ENCODE peak calls at places on chromosome 7, in eight cellular contexts. R is breast epithelium, E is adrenal gland, O is Peyer's patch, B is stomach, Z is H9, S is transverse colon, Y is heart right ventricle. W is an unnamed sample.

GRCh38 chr7:81616951-81617350 is 152.9 kb downstream of the HGF start:
- DNase-seq in O (no peak), Y (no peak), B (no peak), Z (no peak), R (no peak), E (no peak), S (no peak), W (no peak)

GRCh38 chr7:79317728-79318127 is 135.7 kb downstream of the MAGI2 start:
- DNase-seq in Y (no peak), R (no peak), E (peak; percentile 31), B (no peak), O (no peak), S (no peak), Z (peak; percentile 45), W (peak; percentile 75)

GRCh38 chr7:146116452-146117219 is at the start of gene CNTNAP2:
- DNase-seq in S (no peak), Y (peak; percentile 10), E (no peak), O (no peak), R (no peak), Z (peak; percentile 81), B (no peak), W (no peak)

GRCh38 chr7:18894155-18894554 is 223.3 kb downstream of the TWIST1 start:
- DNase-seq in O (no peak), B (no peak), Z (peak; percentile 27), S (no peak), R (no peak), Y (no peak), E (no peak), W (no peak)

GRCh38 chr7:98136423-98136822 is 29.8 kb downstream of the LMTK2 start:
- DNase-seq in S (no peak), R (no peak), Y (no peak), Z (no peak), B (no peak), E (no peak), O (no peak), W (no peak)

GRCh38 chr7:36606442-36607205 is 117.7 kb downstream of the AOAH start:
- DNase-seq in S (no peak), Z (no peak), E (no peak), O (no peak), R (no peak), B (no peak), Y (no peak), W (no peak)

GRCh38 chr7:12607134-12607533 is 36.6 kb downstream of the SCIN start:
- DNase-seq in B (no peak), R (no peak), Z (no peak), E (no peak), S (no peak), Y (no peak), O (no peak), W (no peak)

GRCh38 chr7:39825391-39825790 is 124.7 kb upstream of the CDK13 start:
- DNase-seq in O (no peak), Y (no peak), B (no peak), Z (no peak), R (no peak), E (no peak), S (no peak), W (no peak)

GRCh38 chr7:95511716-95512260 is 26.0 kb downstream of the ASB4 start:
- DNase-seq in Z (peak; percentile 75), E (peak; percentile 83), B (peak; percentile 78), S (peak; percentile 76), O (no peak), R (peak; percentile 67), Y (no peak), W (no peak)

GRCh38 chr7:80189638-80190037 is 55.0 kb downstream of the GNAI1 start:
- DNase-seq in E (no peak), R (no peak), O (no peak), B (no peak), Z (no peak), Y (no peak), S (no peak), W (no peak)

DNA sequence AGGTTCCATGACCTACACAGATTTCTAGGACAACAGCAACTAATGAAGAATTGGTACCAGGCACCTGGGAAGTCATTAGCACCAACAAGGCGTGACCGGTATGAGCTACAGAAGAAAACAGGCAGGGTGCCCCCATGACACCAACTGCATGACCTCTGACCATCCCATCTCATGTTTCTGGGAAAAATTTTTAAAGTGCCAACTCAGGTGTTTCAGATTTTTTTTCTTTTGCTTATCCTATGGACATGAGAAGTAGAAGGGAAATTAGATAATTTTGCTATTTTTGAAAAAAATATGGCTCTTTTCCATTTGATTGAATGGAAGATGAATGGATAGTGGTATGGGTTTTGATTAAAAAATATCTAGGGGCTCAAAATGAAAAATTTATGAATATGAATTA is 154.8 kb downstream of the NRCAM start:
- DNase-seq in Z (no peak), B (no peak), O (no peak), R (no peak), S (no peak), Y (no peak), E (no peak), W (no peak)
- H3K27ac ChIP-seq in Z (no peak overlapping the region), B (no peak overlapping the region), O (no peak overlapping the region), R (no peak overlapping the region), S (no peak overlapping the region), Y (no peak overlapping the region), E (no peak overlapping the region), W (no peak overlapping the region)

DNA sequence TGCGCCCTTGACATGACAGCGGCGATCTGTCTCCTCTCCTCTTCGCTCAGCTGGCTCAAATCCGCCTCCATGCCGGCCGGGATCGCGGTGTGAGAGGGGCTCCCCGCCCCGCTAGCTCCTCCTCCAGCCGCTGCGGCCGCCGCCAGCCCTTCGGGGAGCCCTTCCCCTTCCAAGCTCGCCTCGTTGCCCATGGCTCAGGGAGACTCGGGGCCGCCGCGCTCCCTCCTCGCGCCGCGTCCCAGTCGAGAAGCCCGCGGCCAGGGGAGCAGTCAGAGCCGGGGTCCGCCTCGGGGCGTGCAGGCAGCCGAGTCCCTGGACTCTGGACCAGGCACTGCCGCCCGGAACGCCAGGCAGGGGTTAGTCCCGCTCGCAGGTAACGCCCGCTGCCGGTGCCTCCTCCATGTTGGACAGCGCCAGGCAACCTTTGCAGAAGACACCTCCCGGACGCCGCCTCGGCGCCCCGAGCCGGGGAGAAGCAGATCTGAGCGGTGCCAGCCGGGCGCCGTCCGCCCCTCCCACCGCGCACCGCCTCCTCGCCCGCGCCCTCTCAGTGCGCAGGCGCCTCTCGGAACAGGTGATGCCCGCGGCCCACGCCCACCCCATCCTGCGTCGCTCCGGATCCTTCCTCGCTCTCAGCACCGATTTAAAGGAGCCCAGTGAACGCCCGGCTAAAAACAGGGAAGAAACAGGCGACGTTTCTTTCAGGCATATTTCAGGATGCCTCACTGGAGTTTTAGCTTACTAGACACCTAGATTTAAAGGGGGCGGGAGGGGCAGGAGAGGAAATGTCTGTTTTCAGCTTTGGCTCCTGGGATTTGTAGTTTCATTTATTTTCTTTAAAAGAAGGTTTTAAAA is at the start of gene PCLO:
- DNase-seq in R (peak; percentile 85), E (peak; percentile 88), Z (peak; percentile 96), B (peak; percentile 90), S (peak; percentile 90), O (peak; percentile 95), Y (peak; percentile 47), W (peak; percentile 67)
- H3K27ac ChIP-seq in R (peak within 1 kb of the TSS; percentile 77), E (peak within 1 kb of the TSS; percentile 48), Z (peak within 1 kb of the TSS; percentile 30), B (peak within 1 kb of the TSS; percentile 75), S (peak within 1 kb of the TSS; percentile 70), O (peak within 1 kb of the TSS; percentile 53), Y (no peak within 1 kb of the TSS), W (peak within 1 kb of the TSS; percentile 76)

GRCh38 chr7:15647309-15647708 is 39.2 kb downstream of the MEOX2 start:
- DNase-seq in Z (no peak), Y (no peak), E (no peak), O (no peak), S (no peak), R (no peak), B (no peak), W (no peak)
- H3K27ac ChIP-seq in Z (no peak overlapping the region), Y (no peak overlapping the region), E (no peak overlapping the region), O (no peak overlapping the region), S (no peak overlapping the region), R (no peak overlapping the region), B (no peak overlapping the region), W (no peak overlapping the region)

DNA sequence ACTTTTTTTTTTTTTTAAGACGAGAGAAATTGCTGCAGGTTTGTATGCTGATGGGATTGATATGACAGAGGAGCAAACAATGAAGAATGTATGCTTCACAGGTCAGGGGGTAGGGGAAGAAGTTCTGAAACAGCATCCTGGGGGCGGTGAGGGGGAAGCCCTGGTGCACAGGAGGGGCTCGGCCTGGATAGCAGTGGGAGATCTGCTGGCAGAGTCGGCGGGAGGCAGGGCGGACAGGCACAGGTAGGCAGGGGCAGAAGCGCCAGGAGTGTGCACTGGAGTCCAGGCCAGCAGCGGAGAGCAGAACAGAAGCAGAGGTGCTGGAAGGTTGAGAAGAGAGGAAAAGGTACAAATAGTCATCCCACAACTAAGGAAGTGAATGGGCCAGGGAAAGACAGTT is 175.4 kb downstream of the SNX10 start:
- DNase-seq in O (no peak), R (no peak), Y (no peak), E (no peak), B (no peak), Z (no peak), S (no peak), W (no peak)
- H3K27ac ChIP-seq in O (no peak overlapping the region), R (no peak overlapping the region), Y (no peak overlapping the region), E (no peak overlapping the region), B (no peak overlapping the region), Z (no peak overlapping the region), S (no peak overlapping the region), W (no peak overlapping the region)

GRCh38 chr7:139774376-139774775 is 3.4 kb downstream of the HIPK2 start:
- DNase-seq in Z (no peak), R (no peak), Y (no peak), O (no peak), E (no peak), B (no peak), S (no peak), W (peak; percentile 55)
- H3K27ac ChIP-seq in Z (no peak overlapping the region), R (peak overlapping the region; percentile 96), Y (no peak overlapping the region), O (no peak overlapping the region), E (no peak overlapping the region), B (peak overlapping the region; percentile 97), S (peak overlapping the region; percentile 30), W (peak overlapping the region; percentile 91)

GRCh38 chr7:100949931-100950443 is 653 bp downstream of the MUC3A start:
- DNase-seq in S (no peak), Z (peak; percentile 59), O (peak; percentile 72), R (no peak), B (no peak), E (no peak), Y (no peak), W (no peak)
- H3K27ac ChIP-seq in S (no peak overlapping the region), Z (no peak overlapping the region), O (peak overlapping the region; percentile 77), R (no peak overlapping the region), B (no peak overlapping the region), E (no peak overlapping the region), Y (no peak overlapping the region), W (no peak overlapping the region)

GRCh38 chr7:6500691-6501090 is 50.6 kb downstream of the GRID2IP start:
- DNase-seq in B (no peak), S (no peak), Z (no peak), E (no peak), O (no peak), Y (no peak), R (no peak), W (no peak)
- H3K27ac ChIP-seq in B (no peak overlapping the region), S (no peak overlapping the region), Z (no peak overlapping the region), E (no peak overlapping the region), O (no peak overlapping the region), Y (no peak overlapping the region), R (no peak overlapping the region), W (no peak overlapping the region)

W was measured in epithelial cell of prostate.